ENCODE peak calls at places on chromosome 7, in four cellular contexts. N, K, A and W are unnamed samples.

GRCh38 chr7:97390052-97390451 is 272.6 kb downstream of the SDHAF3 start:
- DNase-seq in N (no peak), K (no peak), A (no peak), W (no peak)

GRCh38 chr7:124779194-124779593 is 13.6 kb upstream of the GPR37 start:
- DNase-seq in N (no peak), K (no peak), A (no peak), W (no peak)

GRCh38 chr7:121286186-121286585 is 42.6 kb upstream of the WNT16 start:
- DNase-seq in N (no peak), K (no peak), A (no peak), W (no peak)

GRCh38 chr7:30162622-30163124 is 27.9 kb downstream of the MTURN start:
- DNase-seq in N (no peak), K (no peak), A (no peak), W (no peak)

GRCh38 chr7:96486681-96487080 is 164.8 kb upstream of the SLC25A13 start:
- DNase-seq in N (no peak), K (no peak), A (no peak), W (no peak)

GRCh38 chr7:103657474-103657894 is 211.5 kb upstream of the SLC26A5 start:
- DNase-seq in N (no peak), K (no peak), A (no peak), W (no peak)

GRCh38 chr7:151188252-151188542 is 1.1 kb upstream of the ASB10 start:
- DNase-seq in N (no peak), K (no peak), A (no peak), W (no peak)

GRCh38 chr7:106279425-106280182 is 5.2 kb downstream of the NAMPT start:
- DNase-seq in N (no peak), K (no peak), A (no peak), W (no peak)

GRCh38 chr7:101287032-101287431 is 34.6 kb downstream of the IFT22 start:
- DNase-seq in N (no peak), K (no peak), A (no peak), W (no peak)

GRCh38 chr7:133688483-133689239 is 435.8 kb downstream of the EXOC4 start:
- DNase-seq in N (no peak), K (no peak), A (no peak), W (no peak)

GRCh38 chr7:127347567-127348246 is 44.8 kb downstream of the ZNF800 start:
- DNase-seq in N (peak), K (peak), A (peak), W (peak)

GRCh38 chr7:80748302-80749042 is 110.0 kb downstream of the CD36 start:
- DNase-seq in N (no peak), K (no peak), A (no peak), W (no peak)

GRCh38 chr7:39085590-39086049 is 107.9 kb downstream of the POU6F2 start:
- DNase-seq in N (no peak), K (no peak), A (peak), W (no peak)

GRCh38 chr7:122337011-122337410 is 32.5 kb upstream of the FEZF1 start:
- DNase-seq in N (no peak), K (no peak), A (no peak), W (no peak)

GRCh38 chr7:22698762-22699161 is 28.2 kb upstream of the IL6 start:
- DNase-seq in N (no peak), K (no peak), A (no peak), W (no peak)

GRCh38 chr7:22697322-22697859 is 29.6 kb upstream of the IL6 start:
- DNase-seq in N (no peak), K (no peak), A (no peak), W (no peak)

GRCh38 chr7:22697897-22698645 is 28.9 kb upstream of the IL6 start:
- DNase-seq in N (no peak), K (no peak), A (no peak), W (no peak)

GRCh38 chr7:22702516-22702915 is 24.5 kb upstream of the IL6 start:
- DNase-seq in N (no peak), K (no peak), A (no peak), W (no peak)

DNA sequence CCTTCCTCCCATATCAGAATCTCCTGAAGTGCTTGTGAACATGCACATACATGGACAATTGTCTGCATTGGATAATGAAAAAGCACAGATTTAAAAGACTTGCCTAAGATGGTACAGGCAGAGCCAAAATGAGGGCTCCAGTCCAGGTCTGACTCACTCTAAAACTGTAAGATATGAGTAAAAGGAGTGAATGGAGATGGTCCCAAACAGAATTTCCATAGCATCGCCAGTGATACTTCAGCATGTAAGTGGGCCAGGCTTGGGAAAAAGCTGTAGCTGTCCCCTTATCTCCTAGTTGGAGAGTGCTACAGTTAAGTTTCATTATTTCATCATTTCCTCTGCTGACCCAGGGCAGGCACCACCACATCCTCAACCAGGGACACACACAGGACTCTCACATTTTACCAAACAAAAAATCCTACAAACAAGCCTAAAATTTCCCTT is 26.4 kb upstream of the IL6 start:
- DNase-seq in N (no peak), K (no peak), A (no peak), W (no peak)
- H3K27ac ChIP-seq in N (no peak), K (no peak), A (no peak), W (no peak)

GRCh38 chr7:26477381-26477780 is 185.7 kb downstream of the SNX10 start:
- DNase-seq in N (no peak), K (no peak), A (no peak), W (no peak)
- H3K27ac ChIP-seq in N (no peak), K (no peak), A (no peak), W (no peak)

GRCh38 chr7:10116511-10116910 is 857.2 kb upstream of the PHF14 start:
- DNase-seq in N (no peak), K (no peak), A (no peak), W (no peak)

GRCh38 chr7:10117815-10118214 is 855.9 kb upstream of the PHF14 start:
- DNase-seq in N (no peak), K (no peak), A (no peak), W (no peak)

GRCh38 chr7:10122573-10123100 is 851.0 kb upstream of the PHF14 start:
- DNase-seq in N (no peak), K (peak), A (peak), W (no peak)

GRCh38 chr7:10121641-10122040 is 852.0 kb upstream of the PHF14 start:
- DNase-seq in N (no peak), K (no peak), A (no peak), W (no peak)
- H3K27ac ChIP-seq in N (no peak), K (no peak), A (peak), W (no peak)

GRCh38 chr7:44793919-44794715 is 2.4 kb upstream of the PPIA start:
- DNase-seq in N (no peak), K (no peak), A (no peak), W (no peak)
- H3K27ac ChIP-seq in N (no peak), K (no peak), A (no peak), W (no peak)

DNA sequence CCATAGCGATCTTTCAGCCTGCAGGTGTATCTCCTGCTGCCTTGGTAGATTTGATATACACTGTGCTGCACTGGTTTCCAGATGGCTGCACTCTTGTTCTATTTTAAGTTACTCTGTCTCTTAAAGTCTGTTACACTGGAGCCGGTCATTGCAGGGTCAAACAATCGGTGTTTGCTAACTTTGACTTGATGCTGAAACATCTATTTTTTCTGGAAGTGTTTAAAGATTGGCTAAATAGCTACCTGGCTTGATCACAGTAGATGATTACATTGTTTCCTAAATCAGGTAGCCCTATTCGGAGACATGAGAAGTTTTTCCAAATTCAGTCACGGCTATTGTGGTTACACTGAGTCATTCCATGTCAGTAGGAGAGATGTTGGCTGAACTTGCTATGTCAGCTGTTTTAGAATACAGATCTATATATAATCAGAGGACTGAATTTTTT is 574.8 kb downstream of the ETV1 start:
- DNase-seq in N (no peak), K (no peak), A (no peak), W (no peak)
- H3K27ac ChIP-seq in N (no peak), K (no peak), A (no peak), W (no peak)

DNA sequence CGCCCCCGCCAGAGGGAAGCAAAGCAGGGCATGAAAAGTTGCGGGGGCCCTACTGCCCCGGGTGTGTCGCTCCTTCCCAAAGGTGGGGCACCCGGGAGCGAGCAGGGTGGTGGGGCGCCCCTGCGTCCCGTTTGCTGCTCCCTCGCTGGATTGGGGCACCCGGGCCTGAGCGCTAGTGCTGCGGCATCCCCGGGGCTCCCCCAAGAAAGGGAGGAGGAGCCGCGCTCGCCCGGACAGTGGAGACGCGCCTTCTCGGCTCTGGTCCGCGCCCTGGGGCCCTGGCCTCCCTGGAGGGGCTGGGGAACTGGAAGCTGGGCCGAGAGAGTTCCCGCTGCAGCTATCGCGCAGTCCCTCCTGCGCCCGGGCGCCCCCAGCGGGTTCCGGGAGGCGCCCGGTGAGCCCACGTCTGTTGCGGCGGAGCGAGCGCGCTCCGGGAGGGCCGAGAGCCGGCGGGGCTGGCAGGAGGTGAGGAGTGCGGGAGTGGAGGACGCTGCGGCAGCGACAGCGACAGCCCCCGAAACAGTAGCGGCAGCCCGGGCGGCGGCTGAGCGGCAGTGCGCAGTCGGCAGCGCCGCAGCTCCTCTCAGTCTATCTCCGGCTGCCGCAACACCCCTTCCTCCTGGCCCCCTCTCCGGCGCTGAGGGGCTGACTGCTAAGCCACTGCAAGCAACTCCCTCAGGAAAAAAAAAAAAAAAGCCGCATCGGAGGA is 505 bp upstream of the BMPER start:
- DNase-seq in N (no peak), K (peak), A (peak), W (peak)
- H3K27ac ChIP-seq in N (no peak), K (no peak), A (peak), W (no peak)